ENCODE peak calls at places on chromosomes 5 and 9, in five cellular contexts. One of them, this sample, is unnamed.

GRCh38 chr5:96692436-96692835 is 30.3 kb downstream of the CAST start:
- DNase-seq in hepatocyte: no peak
- DNase-seq in A549: no peak
- DNase-seq in uterus: no peak
- DNase-seq in lung: no peak
- DNase-seq in this sample: no peak

GRCh38 chr5:39201160-39201794 is 18.1 kb downstream of the FYB1 start:
- DNase-seq in hepatocyte: no peak
- DNase-seq in A549: no peak
- DNase-seq in uterus: no peak
- DNase-seq in lung: no peak
- DNase-seq in this sample: no peak

GRCh38 chr5:135214897-135215616 is 181.0 kb upstream of the PITX1 start:
- DNase-seq in hepatocyte: no peak
- DNase-seq in A549: no peak
- DNase-seq in uterus: no peak
- DNase-seq in lung: no peak
- DNase-seq in this sample: peak; percentile 9

GRCh38 chr5:144307726-144308125 is 137.1 kb downstream of the KCTD16 start:
- DNase-seq in hepatocyte: peak; percentile 61
- DNase-seq in A549: no peak
- DNase-seq in uterus: no peak
- DNase-seq in lung: no peak
- DNase-seq in this sample: no peak

GRCh38 chr5:113102121-113102531 is 125.5 kb downstream of the DCP2 start:
- DNase-seq in hepatocyte: no peak
- DNase-seq in A549: no peak
- DNase-seq in uterus: no peak
- DNase-seq in lung: no peak
- DNase-seq in this sample: no peak

GRCh38 chr5:1642221-1642620 is 118.5 kb upstream of the LPCAT1 start:
- DNase-seq in hepatocyte: no peak
- DNase-seq in A549: no peak
- DNase-seq in uterus: no peak
- DNase-seq in lung: no peak
- DNase-seq in this sample: no peak

GRCh38 chr9:100100268-100100667 is 1.2 kb downstream of the INVS start:
- DNase-seq in hepatocyte: no peak
- DNase-seq in A549: no peak
- DNase-seq in uterus: no peak
- DNase-seq in lung: no peak
- DNase-seq in this sample: no peak

GRCh38 chr5:50963647-50964584 is 297.5 kb downstream of the PARP8 start:
- DNase-seq in hepatocyte: peak; percentile 38
- DNase-seq in A549: no peak
- DNase-seq in uterus: no peak
- DNase-seq in lung: no peak
- DNase-seq in this sample: no peak

GRCh38 chr5:761854-762685 is 22.5 kb downstream of the ZDHHC11B start:
- DNase-seq in hepatocyte: peak; percentile 13
- DNase-seq in A549: no peak
- DNase-seq in uterus: no peak
- DNase-seq in lung: peak; percentile 98
- DNase-seq in this sample: peak; percentile 67

GRCh38 chr5:44099643-44100042 is 289.6 kb downstream of the FGF10 start:
- DNase-seq in hepatocyte: no peak
- DNase-seq in A549: no peak
- DNase-seq in uterus: no peak
- DNase-seq in lung: no peak
- DNase-seq in this sample: no peak

GRCh38 chr5:25863811-25864210 is 1174.6 kb downstream of the CDH9 start:
- DNase-seq in hepatocyte: no peak
- DNase-seq in A549: no peak
- DNase-seq in uterus: no peak
- DNase-seq in lung: no peak
- DNase-seq in this sample: no peak

GRCh38 chr9:93256878-93257807 is 73.2 kb downstream of the WNK2 start:
- DNase-seq in hepatocyte: peak; percentile 1
- DNase-seq in A549: no peak
- DNase-seq in uterus: peak; percentile 11
- DNase-seq in lung: no peak
- DNase-seq in this sample: no peak

GRCh38 chr5:81517462-81517861 is 123.5 kb upstream of the ACOT12 start:
- DNase-seq in hepatocyte: no peak
- DNase-seq in A549: no peak
- DNase-seq in uterus: no peak
- DNase-seq in lung: no peak
- DNase-seq in this sample: no peak

GRCh38 chr5:81513468-81513867 is 119.5 kb upstream of the ACOT12 start:
- DNase-seq in hepatocyte: no peak
- DNase-seq in A549: no peak
- DNase-seq in uterus: no peak
- DNase-seq in lung: no peak
- DNase-seq in this sample: no peak

GRCh38 chr5:81519217-81519905 is 125.4 kb upstream of the ACOT12 start:
- DNase-seq in hepatocyte: no peak
- DNase-seq in A549: no peak
- DNase-seq in uterus: no peak
- DNase-seq in lung: no peak
- DNase-seq in this sample: no peak

GRCh38 chr5:81513982-81514381 is 120.0 kb upstream of the ACOT12 start:
- DNase-seq in hepatocyte: no peak
- DNase-seq in A549: peak; percentile 5
- DNase-seq in uterus: no peak
- DNase-seq in lung: no peak
- DNase-seq in this sample: no peak
- TF ChIP-seq CTCF in hepatocyte: peak; percentile 23
- TF ChIP-seq CTCF in A549: peak; percentile 40
- TF ChIP-seq CTCF in uterus: no peak
- TF ChIP-seq CTCF in lung: no peak
- TF ChIP-seq CTCF in this sample: peak; percentile 38

GRCh38 chr5:163434410-163434866 is 3.0 kb upstream of the CCNG1 start:
- DNase-seq in hepatocyte: peak; percentile 64
- DNase-seq in A549: peak; percentile 22
- DNase-seq in uterus: no peak
- DNase-seq in lung: no peak
- DNase-seq in this sample: no peak

GRCh38 chr5:163432527-163432926 is 4.9 kb upstream of the CCNG1 start:
- DNase-seq in hepatocyte: no peak
- DNase-seq in A549: no peak
- DNase-seq in uterus: no peak
- DNase-seq in lung: no peak
- DNase-seq in this sample: no peak

GRCh38 chr5:163437011-163437308 is 435 bp upstream of the CCNG1 start:
- DNase-seq in hepatocyte: no peak
- DNase-seq in A549: no peak
- DNase-seq in uterus: no peak
- DNase-seq in lung: no peak
- DNase-seq in this sample: no peak

GRCh38 chr5:163436515-163436914 is 880 bp upstream of the CCNG1 start:
- DNase-seq in hepatocyte: no peak
- DNase-seq in A549: no peak
- DNase-seq in uterus: no peak
- DNase-seq in lung: no peak
- DNase-seq in this sample: no peak

DNA sequence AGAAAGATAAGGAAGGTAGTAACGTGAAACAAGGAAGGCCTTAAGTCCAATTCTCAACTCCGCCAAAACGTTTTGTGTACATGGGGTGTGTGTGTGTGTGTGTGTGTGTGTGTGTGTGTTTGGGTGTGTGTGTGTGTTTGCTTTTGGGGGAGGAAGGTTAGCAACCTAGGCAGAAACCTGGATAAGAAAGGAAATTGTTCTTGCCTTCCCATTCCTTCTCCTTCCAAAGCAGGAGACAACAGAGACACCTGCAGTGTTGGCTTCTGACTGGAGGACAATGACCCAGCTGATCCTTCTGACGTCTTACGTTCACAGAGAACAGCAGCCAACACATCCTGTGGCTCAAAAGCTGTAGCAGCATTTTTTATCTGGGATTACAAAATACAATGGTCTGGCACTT is 4.1 kb upstream of the CCNG1 start:
- DNase-seq in hepatocyte: no peak
- DNase-seq in A549: no peak
- DNase-seq in uterus: no peak
- DNase-seq in lung: no peak
- DNase-seq in this sample: no peak
- H3K4me3 ChIP-seq in hepatocyte: no peak overlapping the region
- H3K4me3 ChIP-seq in A549: no peak overlapping the region
- H3K4me3 ChIP-seq in uterus: no peak overlapping the region
- H3K4me3 ChIP-seq in lung: no peak overlapping the region
- H3K4me3 ChIP-seq in this sample: no peak overlapping the region

DNA sequence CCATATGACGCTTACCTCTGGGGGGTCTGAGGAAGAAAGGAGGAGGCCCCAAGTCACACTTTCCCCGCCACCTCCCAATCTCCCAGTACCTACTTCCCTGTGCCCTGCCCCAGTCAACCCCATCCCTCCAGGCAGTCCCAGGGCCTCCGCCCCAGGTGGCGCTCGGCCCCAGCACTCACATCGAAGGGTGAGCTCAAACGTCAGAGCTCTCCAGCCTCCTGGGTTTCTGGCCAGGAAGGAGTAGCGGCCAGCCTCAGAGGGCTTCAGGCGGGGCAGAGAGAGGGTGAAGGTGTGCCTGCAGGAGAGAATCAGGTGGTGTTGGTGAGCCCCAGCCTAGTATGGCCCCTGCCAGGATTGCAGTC is 16.1 kb downstream of the CSF1R start:
- DNase-seq in hepatocyte: no peak
- DNase-seq in A549: no peak
- DNase-seq in uterus: peak; percentile 7
- DNase-seq in lung: no peak
- DNase-seq in this sample: no peak
- TF ChIP-seq CTCF in hepatocyte: no peak
- TF ChIP-seq CTCF in A549: no peak
- TF ChIP-seq CTCF in uterus: no peak
- TF ChIP-seq CTCF in lung: no peak
- TF ChIP-seq CTCF in this sample: no peak

GRCh38 chr5:111071413-111071812 is at the start of gene TSLP:
- DNase-seq in hepatocyte: no peak
- DNase-seq in A549: no peak
- DNase-seq in uterus: no peak
- DNase-seq in lung: no peak
- DNase-seq in this sample: no peak
- H3K4me3 ChIP-seq in hepatocyte: peak within 1 kb of the TSS; percentile 11
- H3K4me3 ChIP-seq in A549: no peak within 1 kb of the TSS
- H3K4me3 ChIP-seq in uterus: peak within 1 kb of the TSS; percentile 34
- H3K4me3 ChIP-seq in lung: no peak within 1 kb of the TSS
- H3K4me3 ChIP-seq in this sample: peak within 1 kb of the TSS; percentile 56

DNA sequence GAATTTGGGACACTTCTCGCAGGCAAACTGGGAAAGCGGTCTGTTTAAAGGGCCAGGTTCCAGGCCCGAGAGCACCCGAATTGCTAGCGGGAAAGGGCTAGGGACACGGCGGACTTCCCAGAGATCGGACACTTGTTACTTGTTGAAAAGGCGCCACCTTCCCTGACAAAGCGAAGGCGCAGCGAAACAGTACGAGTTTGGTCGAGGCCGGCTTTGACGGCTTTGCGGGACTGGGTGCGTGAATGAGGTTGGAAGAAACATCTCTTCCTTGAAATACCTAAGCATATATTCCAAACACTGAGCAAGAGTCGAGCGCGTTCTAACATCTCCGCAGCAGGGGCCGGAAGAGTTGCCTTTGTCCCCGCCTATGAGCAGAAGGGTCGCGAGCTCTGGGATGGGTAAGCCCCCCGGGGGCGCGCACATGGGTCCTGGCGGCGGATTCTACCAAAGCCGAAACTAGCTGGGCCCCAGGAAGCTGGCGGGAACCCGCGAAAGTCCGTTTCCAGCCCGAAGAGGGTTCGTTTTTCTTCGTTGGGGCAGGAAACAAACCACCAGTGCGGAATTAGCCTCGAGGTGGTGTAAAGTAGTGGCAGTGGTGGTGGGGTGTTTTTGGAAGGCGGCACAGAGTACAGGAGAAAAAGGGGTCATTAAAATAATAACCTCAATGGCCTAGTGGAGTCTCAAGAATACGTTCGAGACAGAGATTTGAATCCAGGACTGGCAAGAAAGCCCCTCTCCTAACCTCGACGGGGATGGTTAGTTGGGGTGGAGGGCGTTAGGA is 1.5 kb downstream of the GDNF start:
- DNase-seq in hepatocyte: peak; percentile 47
- DNase-seq in A549: peak; percentile 31
- DNase-seq in uterus: no peak
- DNase-seq in lung: no peak
- DNase-seq in this sample: no peak
- TF ChIP-seq CTCF in hepatocyte: no peak
- TF ChIP-seq CTCF in A549: no peak
- TF ChIP-seq CTCF in uterus: no peak
- TF ChIP-seq CTCF in lung: no peak
- TF ChIP-seq CTCF in this sample: no peak

DNA sequence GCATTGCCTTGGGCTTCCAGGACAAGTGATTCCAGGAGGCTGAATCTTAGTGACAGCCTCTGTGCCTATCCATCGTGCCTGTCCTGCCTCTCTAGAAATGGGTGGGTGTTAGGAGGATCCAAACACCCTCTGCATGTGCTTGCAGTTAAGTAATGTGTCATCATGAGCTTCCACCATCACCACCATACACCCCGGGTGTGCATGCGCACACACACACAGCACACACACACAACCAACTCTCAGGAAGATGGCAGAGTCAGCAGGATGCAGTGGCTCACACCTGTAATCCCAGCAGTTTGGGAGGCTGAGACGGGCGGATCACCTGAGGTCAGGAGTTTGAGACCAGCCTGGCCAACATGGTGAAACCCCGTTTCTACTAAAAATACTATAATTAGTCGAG is 22.8 kb upstream of the CERCAM start:
- DNase-seq in hepatocyte: no peak
- DNase-seq in A549: no peak
- DNase-seq in uterus: no peak
- DNase-seq in lung: no peak
- DNase-seq in this sample: no peak
- H3K4me3 ChIP-seq in hepatocyte: no peak overlapping the region
- H3K4me3 ChIP-seq in A549: no peak overlapping the region
- H3K4me3 ChIP-seq in uterus: no peak overlapping the region
- H3K4me3 ChIP-seq in lung: no peak overlapping the region
- H3K4me3 ChIP-seq in this sample: no peak overlapping the region

GRCh38 chr5:33470544-33470943 is 29.8 kb downstream of the TARS1 start:
- DNase-seq in hepatocyte: peak; percentile 22
- DNase-seq in A549: peak; percentile 18
- DNase-seq in uterus: no peak
- DNase-seq in lung: no peak
- DNase-seq in this sample: no peak
- TF ChIP-seq CTCF in hepatocyte: peak; percentile 30
- TF ChIP-seq CTCF in A549: peak; percentile 46
- TF ChIP-seq CTCF in uterus: no peak
- TF ChIP-seq CTCF in lung: no peak
- TF ChIP-seq CTCF in this sample: no peak

GRCh38 chr5:132190161-132190817 is 37.4 kb downstream of the P4HA2 start:
- DNase-seq in hepatocyte: peak; percentile 80
- DNase-seq in A549: peak; percentile 85
- DNase-seq in uterus: peak; percentile 47
- DNase-seq in lung: no peak
- DNase-seq in this sample: no peak
- H3K4me3 ChIP-seq in hepatocyte: no peak overlapping the region
- H3K4me3 ChIP-seq in A549: no peak overlapping the region
- H3K4me3 ChIP-seq in uterus: no peak overlapping the region
- H3K4me3 ChIP-seq in lung: no peak overlapping the region
- H3K4me3 ChIP-seq in this sample: no peak overlapping the region

This sample was measured in right atrium auricular region.